ENCODE peak calls at places on chromosome 12, in six cellular contexts. One of them, this sample, is unnamed.
A peak's percentile ranks its signal among the peaks of the same experiment; 100 is the strongest.

GRCh38 chr12:100173111-100173510 is 27.5 kb upstream of the ACTR6 start:
- DNase-seq in activated T-cell treated with anti-CD3 and anti-CD28 coated beads for 1 hour: no peak
- DNase-seq in RWPE1: no peak
- DNase-seq in right atrium auricular region: peak; percentile 16
- DNase-seq in HFF-Myc: no peak
- DNase-seq in HuH-7.5: no peak
- DNase-seq in this sample: no peak

GRCh38 chr12:51351913-51352532 is 5.5 kb upstream of the CELA1 start:
- DNase-seq in activated T-cell treated with anti-CD3 and anti-CD28 coated beads for 1 hour: peak; percentile 12
- DNase-seq in right atrium auricular region: no peak
- DNase-seq in RWPE1: no peak
- DNase-seq in HFF-Myc: no peak
- DNase-seq in HuH-7.5: peak; percentile 61
- DNase-seq in this sample: no peak

GRCh38 chr12:50024804-50025186 is 499 bp downstream of the RACGAP1 start:
- DNase-seq in right atrium auricular region: no peak
- DNase-seq in RWPE1: peak; percentile 39
- DNase-seq in HFF-Myc: no peak
- DNase-seq in activated T-cell treated with anti-CD3 and anti-CD28 coated beads for 1 hour: no peak
- DNase-seq in HuH-7.5: no peak
- DNase-seq in this sample: no peak

GRCh38 chr12:41334390-41334789 is 146.3 kb downstream of the PDZRN4 start:
- DNase-seq in activated T-cell treated with anti-CD3 and anti-CD28 coated beads for 1 hour: no peak
- DNase-seq in right atrium auricular region: no peak
- DNase-seq in RWPE1: no peak
- DNase-seq in HuH-7.5: no peak
- DNase-seq in HFF-Myc: no peak
- DNase-seq in this sample: no peak

GRCh38 chr12:31572900-31573299 is 18.0 kb downstream of the DENND5B start:
- DNase-seq in activated T-cell treated with anti-CD3 and anti-CD28 coated beads for 1 hour: no peak
- DNase-seq in RWPE1: no peak
- DNase-seq in right atrium auricular region: no peak
- DNase-seq in HuH-7.5: no peak
- DNase-seq in HFF-Myc: no peak
- DNase-seq in this sample: no peak

GRCh38 chr12:14290951-14291350 is 74.5 kb upstream of the ATF7IP start:
- DNase-seq in right atrium auricular region: no peak
- DNase-seq in HFF-Myc: no peak
- DNase-seq in activated T-cell treated with anti-CD3 and anti-CD28 coated beads for 1 hour: no peak
- DNase-seq in HuH-7.5: no peak
- DNase-seq in RWPE1: no peak
- DNase-seq in this sample: no peak

GRCh38 chr12:58529897-58530296 is 390.4 kb downstream of the LRIG3 start:
- DNase-seq in HFF-Myc: peak; percentile 84
- DNase-seq in right atrium auricular region: no peak
- DNase-seq in RWPE1: peak; percentile 50
- DNase-seq in activated T-cell treated with anti-CD3 and anti-CD28 coated beads for 1 hour: no peak
- DNase-seq in HuH-7.5: no peak
- DNase-seq in this sample: no peak

GRCh38 chr12:93186131-93186530 is 191.6 kb upstream of the NUDT4 start:
- DNase-seq in activated T-cell treated with anti-CD3 and anti-CD28 coated beads for 1 hour: no peak
- DNase-seq in RWPE1: no peak
- DNase-seq in HFF-Myc: no peak
- DNase-seq in right atrium auricular region: no peak
- DNase-seq in HuH-7.5: no peak
- DNase-seq in this sample: no peak

GRCh38 chr12:128853321-128854197 is at the start of gene GLT1D1:
- DNase-seq in HFF-Myc: no peak
- DNase-seq in HuH-7.5: no peak
- DNase-seq in activated T-cell treated with anti-CD3 and anti-CD28 coated beads for 1 hour: no peak
- DNase-seq in right atrium auricular region: no peak
- DNase-seq in RWPE1: no peak
- DNase-seq in this sample: no peak

GRCh38 chr12:81726634-81727033 is 32.5 kb downstream of the PPFIA2 start:
- DNase-seq in right atrium auricular region: no peak
- DNase-seq in activated T-cell treated with anti-CD3 and anti-CD28 coated beads for 1 hour: no peak
- DNase-seq in HuH-7.5: no peak
- DNase-seq in HFF-Myc: no peak
- DNase-seq in RWPE1: no peak
- DNase-seq in this sample: no peak

GRCh38 chr12:32134144-32134888 is 27.7 kb downstream of the BICD1 start:
- DNase-seq in activated T-cell treated with anti-CD3 and anti-CD28 coated beads for 1 hour: no peak
- DNase-seq in HFF-Myc: no peak
- DNase-seq in RWPE1: no peak
- DNase-seq in HuH-7.5: no peak
- DNase-seq in right atrium auricular region: no peak
- DNase-seq in this sample: no peak

GRCh38 chr12:103249614-103250013 is 246.2 kb downstream of the C12orf42 start:
- DNase-seq in activated T-cell treated with anti-CD3 and anti-CD28 coated beads for 1 hour: no peak
- DNase-seq in HuH-7.5: no peak
- DNase-seq in HFF-Myc: no peak
- DNase-seq in RWPE1: no peak
- DNase-seq in right atrium auricular region: no peak
- DNase-seq in this sample: no peak

GRCh38 chr12:101655400-101655799 is 42.0 kb upstream of the CHPT1 start:
- DNase-seq in HFF-Myc: no peak
- DNase-seq in RWPE1: no peak
- DNase-seq in activated T-cell treated with anti-CD3 and anti-CD28 coated beads for 1 hour: no peak
- DNase-seq in HuH-7.5: no peak
- DNase-seq in right atrium auricular region: no peak
- DNase-seq in this sample: no peak

GRCh38 chr12:132160016-132160415 is 15.8 kb downstream of the NOC4L start:
- DNase-seq in HFF-Myc: no peak
- DNase-seq in activated T-cell treated with anti-CD3 and anti-CD28 coated beads for 1 hour: no peak
- DNase-seq in RWPE1: no peak
- DNase-seq in HuH-7.5: no peak
- DNase-seq in right atrium auricular region: no peak
- DNase-seq in this sample: no peak

GRCh38 chr12:99709116-99709515 is 61.6 kb downstream of the GARIN6 start:
- DNase-seq in right atrium auricular region: no peak
- DNase-seq in activated T-cell treated with anti-CD3 and anti-CD28 coated beads for 1 hour: no peak
- DNase-seq in RWPE1: no peak
- DNase-seq in HFF-Myc: no peak
- DNase-seq in HuH-7.5: no peak
- DNase-seq in this sample: no peak

GRCh38 chr12:108214486-108214885 is 85.4 kb downstream of the WSCD2 start:
- DNase-seq in RWPE1: peak; percentile 58
- DNase-seq in right atrium auricular region: no peak
- DNase-seq in HuH-7.5: peak; percentile 44
- DNase-seq in HFF-Myc: no peak
- DNase-seq in activated T-cell treated with anti-CD3 and anti-CD28 coated beads for 1 hour: no peak
- DNase-seq in this sample: no peak

GRCh38 chr12:15834575-15834974 is 45.4 kb upstream of the EPS8 start:
- DNase-seq in activated T-cell treated with anti-CD3 and anti-CD28 coated beads for 1 hour: no peak
- DNase-seq in RWPE1: no peak
- DNase-seq in HFF-Myc: no peak
- DNase-seq in right atrium auricular region: no peak
- DNase-seq in HuH-7.5: no peak
- DNase-seq in this sample: no peak

GRCh38 chr12:5013206-5013830 is 30.4 kb upstream of the KCNA5 start:
- DNase-seq in activated T-cell treated with anti-CD3 and anti-CD28 coated beads for 1 hour: no peak
- DNase-seq in HFF-Myc: no peak
- DNase-seq in right atrium auricular region: no peak
- DNase-seq in HuH-7.5: no peak
- DNase-seq in RWPE1: no peak
- DNase-seq in this sample: no peak

GRCh38 chr12:94186461-94187237 is 38.3 kb downstream of the PLXNC1 start:
- DNase-seq in HuH-7.5: no peak
- DNase-seq in RWPE1: no peak
- DNase-seq in right atrium auricular region: peak; percentile 72
- DNase-seq in HFF-Myc: no peak
- DNase-seq in activated T-cell treated with anti-CD3 and anti-CD28 coated beads for 1 hour: no peak
- DNase-seq in this sample: no peak

GRCh38 chr12:118360785-118361404 is 11.8 kb downstream of the TAOK3 start:
- DNase-seq in activated T-cell treated with anti-CD3 and anti-CD28 coated beads for 1 hour: no peak
- DNase-seq in HuH-7.5: no peak
- DNase-seq in HFF-Myc: no peak
- DNase-seq in RWPE1: peak; percentile 59
- DNase-seq in right atrium auricular region: no peak
- DNase-seq in this sample: no peak

GRCh38 chr12:15982071-15982470 is 70.9 kb downstream of the DERA start:
- DNase-seq in HFF-Myc: no peak
- DNase-seq in right atrium auricular region: no peak
- DNase-seq in HuH-7.5: no peak
- DNase-seq in RWPE1: no peak
- DNase-seq in activated T-cell treated with anti-CD3 and anti-CD28 coated beads for 1 hour: no peak
- DNase-seq in this sample: no peak

GRCh38 chr12:98533723-98534251 is 18.4 kb downstream of the TMPO start:
- DNase-seq in RWPE1: no peak
- DNase-seq in right atrium auricular region: no peak
- DNase-seq in HuH-7.5: no peak
- DNase-seq in HFF-Myc: no peak
- DNase-seq in activated T-cell treated with anti-CD3 and anti-CD28 coated beads for 1 hour: no peak
- DNase-seq in this sample: no peak

GRCh38 chr12:51000245-51000644 is 25.9 kb downstream of the SLC11A2 start:
- DNase-seq in HFF-Myc: no peak
- DNase-seq in HuH-7.5: no peak
- DNase-seq in right atrium auricular region: no peak
- DNase-seq in RWPE1: peak; percentile 13
- DNase-seq in activated T-cell treated with anti-CD3 and anti-CD28 coated beads for 1 hour: no peak
- DNase-seq in this sample: no peak

GRCh38 chr12:99043319-99043914 is 398.3 kb downstream of the APAF1 start:
- DNase-seq in activated T-cell treated with anti-CD3 and anti-CD28 coated beads for 1 hour: peak; percentile 6
- DNase-seq in HFF-Myc: peak; percentile 12
- DNase-seq in RWPE1: peak; percentile 45
- DNase-seq in HuH-7.5: peak; percentile 23
- DNase-seq in right atrium auricular region: peak; percentile 68
- DNase-seq in this sample: no peak

GRCh38 chr12:25269701-25270100 is 19.0 kb upstream of the KRAS start:
- DNase-seq in HuH-7.5: no peak
- DNase-seq in right atrium auricular region: no peak
- DNase-seq in RWPE1: no peak
- DNase-seq in activated T-cell treated with anti-CD3 and anti-CD28 coated beads for 1 hour: no peak
- DNase-seq in HFF-Myc: no peak
- DNase-seq in this sample: no peak

GRCh38 chr12:27822076-27822712 is 42.2 kb upstream of the MANSC4 start:
- DNase-seq in right atrium auricular region: no peak
- DNase-seq in HuH-7.5: no peak
- DNase-seq in activated T-cell treated with anti-CD3 and anti-CD28 coated beads for 1 hour: peak; percentile 28
- DNase-seq in HFF-Myc: peak; percentile 76
- DNase-seq in RWPE1: peak; percentile 89
- DNase-seq in this sample: no peak

GRCh38 chr12:18882690-18883089 is 144.8 kb downstream of the CAPZA3 start:
- DNase-seq in HuH-7.5: no peak
- DNase-seq in right atrium auricular region: no peak
- DNase-seq in activated T-cell treated with anti-CD3 and anti-CD28 coated beads for 1 hour: no peak
- DNase-seq in HFF-Myc: no peak
- DNase-seq in RWPE1: no peak
- DNase-seq in this sample: no peak

GRCh38 chr12:25491396-25491948 is 61.6 kb downstream of the LMNTD1 start:
- DNase-seq in RWPE1: no peak
- DNase-seq in right atrium auricular region: no peak
- DNase-seq in HuH-7.5: no peak
- DNase-seq in activated T-cell treated with anti-CD3 and anti-CD28 coated beads for 1 hour: no peak
- DNase-seq in HFF-Myc: no peak
- DNase-seq in this sample: no peak

GRCh38 chr12:94245984-94246383 is 97.6 kb downstream of the PLXNC1 start:
- DNase-seq in HFF-Myc: no peak
- DNase-seq in HuH-7.5: no peak
- DNase-seq in right atrium auricular region: no peak
- DNase-seq in RWPE1: no peak
- DNase-seq in activated T-cell treated with anti-CD3 and anti-CD28 coated beads for 1 hour: no peak
- DNase-seq in this sample: no peak

GRCh38 chr12:96606134-96606533 is 116.8 kb downstream of the CFAP54 start:
- DNase-seq in right atrium auricular region: no peak
- DNase-seq in activated T-cell treated with anti-CD3 and anti-CD28 coated beads for 1 hour: no peak
- DNase-seq in RWPE1: no peak
- DNase-seq in HFF-Myc: no peak
- DNase-seq in HuH-7.5: no peak
- DNase-seq in this sample: no peak

GRCh38 chr12:131764738-131765137 is 53.8 kb downstream of the SFSWAP start:
- DNase-seq in HuH-7.5: no peak
- DNase-seq in right atrium auricular region: no peak
- DNase-seq in RWPE1: no peak
- DNase-seq in HFF-Myc: no peak
- DNase-seq in activated T-cell treated with anti-CD3 and anti-CD28 coated beads for 1 hour: no peak
- DNase-seq in this sample: no peak

GRCh38 chr12:106601031-106601430 is 18.2 kb downstream of the RFX4 start:
- DNase-seq in HuH-7.5: no peak
- DNase-seq in activated T-cell treated with anti-CD3 and anti-CD28 coated beads for 1 hour: no peak
- DNase-seq in right atrium auricular region: no peak
- DNase-seq in HFF-Myc: no peak
- DNase-seq in RWPE1: no peak
- DNase-seq in this sample: no peak

GRCh38 chr12:65827827-65828231 is 3.5 kb downstream of the HMGA2 start:
- DNase-seq in HFF-Myc: no peak
- DNase-seq in HuH-7.5: no peak
- DNase-seq in RWPE1: no peak
- DNase-seq in right atrium auricular region: no peak
- DNase-seq in activated T-cell treated with anti-CD3 and anti-CD28 coated beads for 1 hour: no peak
- DNase-seq in this sample: no peak

GRCh38 chr12:12333980-12334709 is 15.9 kb downstream of the MANSC1 start:
- DNase-seq in HFF-Myc: no peak
- DNase-seq in right atrium auricular region: no peak
- DNase-seq in activated T-cell treated with anti-CD3 and anti-CD28 coated beads for 1 hour: peak; percentile 41
- DNase-seq in HuH-7.5: peak; percentile 68
- DNase-seq in RWPE1: no peak
- DNase-seq in this sample: no peak